ENCODE peak calls at places on chromosomes 5 and 9, in five cellular contexts. One of them, this sample, is unnamed.
A peak's percentile ranks its signal among the peaks of the same experiment; 100 is the strongest.

GRCh38 chr5:168291961-168292782 is 727 bp downstream of the WWC1 start:
- DNase-seq in mesenchymal stem cell: peak; percentile 25
- DNase-seq in endothelial cell of umbilical vein: no peak
- DNase-seq in H1: no peak
- DNase-seq in MM.1S: peak; percentile 50
- DNase-seq in this sample: peak; percentile 81

GRCh38 chr5:150131978-150132694 is 23.5 kb downstream of the PDGFRB start:
- DNase-seq in mesenchymal stem cell: no peak
- DNase-seq in endothelial cell of umbilical vein: no peak
- DNase-seq in H1: no peak
- DNase-seq in MM.1S: no peak
- DNase-seq in this sample: peak; percentile 37

GRCh38 chr5:1347571-1347970 is 2.7 kb upstream of the CLPTM1L start:
- DNase-seq in mesenchymal stem cell: no peak
- DNase-seq in endothelial cell of umbilical vein: no peak
- DNase-seq in H1: no peak
- DNase-seq in MM.1S: no peak
- DNase-seq in this sample: peak; percentile 45

GRCh38 chr5:93582677-93583524 is at the start of gene NR2F1:
- DNase-seq in mesenchymal stem cell: peak; percentile 100
- DNase-seq in endothelial cell of umbilical vein: peak; percentile 99
- DNase-seq in H1: peak; percentile 78
- DNase-seq in MM.1S: peak; percentile 31
- DNase-seq in this sample: peak; percentile 88

GRCh38 chr9:114893622-114894021 is 36.8 kb downstream of the TNFSF8 start:
- DNase-seq in mesenchymal stem cell: peak; percentile 58
- DNase-seq in endothelial cell of umbilical vein: peak; percentile 89
- DNase-seq in H1: no peak
- DNase-seq in MM.1S: no peak
- DNase-seq in this sample: no peak

GRCh38 chr5:132856011-132856410 is 10.3 kb downstream of the GDF9 start:
- DNase-seq in mesenchymal stem cell: no peak
- DNase-seq in endothelial cell of umbilical vein: no peak
- DNase-seq in H1: no peak
- DNase-seq in MM.1S: no peak
- DNase-seq in this sample: no peak

GRCh38 chr5:128202320-128202719 is 118.8 kb downstream of the SLC12A2 start:
- DNase-seq in mesenchymal stem cell: no peak
- DNase-seq in endothelial cell of umbilical vein: no peak
- DNase-seq in H1: no peak
- DNase-seq in MM.1S: no peak
- DNase-seq in this sample: no peak

GRCh38 chr9:36029765-36030528 is 6.8 kb upstream of the RECK start:
- DNase-seq in mesenchymal stem cell: peak; percentile 91
- DNase-seq in endothelial cell of umbilical vein: no peak
- DNase-seq in H1: no peak
- DNase-seq in MM.1S: peak; percentile 16
- DNase-seq in this sample: no peak

GRCh38 chr5:113166710-113167366 is 190.2 kb downstream of the DCP2 start:
- DNase-seq in mesenchymal stem cell: peak; percentile 90
- DNase-seq in endothelial cell of umbilical vein: peak; percentile 72
- DNase-seq in H1: no peak
- DNase-seq in MM.1S: no peak
- DNase-seq in this sample: no peak

GRCh38 chr5:136023935-136024645 is 4.7 kb upstream of the TGFBI start:
- DNase-seq in mesenchymal stem cell: peak; percentile 24
- DNase-seq in endothelial cell of umbilical vein: no peak
- DNase-seq in H1: no peak
- DNase-seq in MM.1S: no peak
- DNase-seq in this sample: no peak

DNA sequence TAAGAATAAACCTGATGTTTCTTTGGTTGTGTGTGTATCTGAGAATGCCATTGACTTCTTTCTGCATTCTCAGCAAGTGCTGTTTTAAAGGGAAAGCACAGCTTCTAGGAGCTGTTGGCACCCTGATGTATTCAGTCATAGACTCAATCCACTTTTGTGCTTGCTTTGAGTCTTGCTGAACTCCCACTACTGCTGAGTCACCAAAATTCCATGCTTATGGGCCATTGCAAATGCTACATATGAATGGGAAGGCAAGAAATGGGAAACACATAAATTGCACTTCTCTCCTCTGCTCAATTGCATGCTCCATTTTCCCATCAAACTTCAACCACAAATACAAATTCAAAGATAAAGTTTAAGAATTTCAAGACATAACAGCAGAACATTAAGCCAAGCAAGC is 9.8 kb upstream of the FTMT start:
- DNase-seq in mesenchymal stem cell: no peak
- DNase-seq in endothelial cell of umbilical vein: no peak
- DNase-seq in H1: no peak
- DNase-seq in MM.1S: no peak
- DNase-seq in this sample: no peak
- H3K4me3 ChIP-seq in mesenchymal stem cell: no peak overlapping the region
- H3K4me3 ChIP-seq in endothelial cell of umbilical vein: no peak overlapping the region
- H3K4me3 ChIP-seq in H1: no peak overlapping the region
- H3K4me3 ChIP-seq in MM.1S: no peak overlapping the region
- H3K4me3 ChIP-seq in this sample: no peak overlapping the region

GRCh38 chr5:154722097-154722496 is 33.1 kb upstream of the LARP1 start:
- DNase-seq in mesenchymal stem cell: no peak
- DNase-seq in endothelial cell of umbilical vein: no peak
- DNase-seq in H1: no peak
- DNase-seq in MM.1S: no peak
- DNase-seq in this sample: no peak
- H3K9ac ChIP-seq in mesenchymal stem cell: no peak overlapping the region
- H3K9ac ChIP-seq in endothelial cell of umbilical vein: no peak overlapping the region
- H3K9ac ChIP-seq in H1: no peak overlapping the region
- H3K9ac ChIP-seq in MM.1S: no peak overlapping the region
- H3K9ac ChIP-seq in this sample: no peak overlapping the region

GRCh38 chr9:111548623-111549022 is 23.6 kb downstream of the ZNF483 start:
- DNase-seq in mesenchymal stem cell: no peak
- DNase-seq in endothelial cell of umbilical vein: no peak
- DNase-seq in H1: no peak
- DNase-seq in MM.1S: no peak
- DNase-seq in this sample: no peak
- H3K9me3 ChIP-seq in mesenchymal stem cell: peaks cover 100% of the 10 kb centered on the region
- H3K9me3 ChIP-seq in endothelial cell of umbilical vein: peaks cover 6% of the 10 kb centered on the region
- H3K9me3 ChIP-seq in H1: peaks cover 63% of the 10 kb centered on the region
- H3K9me3 ChIP-seq in MM.1S: no peaks in the 10 kb centered on the region
- H3K9me3 ChIP-seq in this sample: peaks cover 76% of the 10 kb centered on the region

GRCh38 chr9:97711223-97711626 is 14.1 kb upstream of the XPA start:
- DNase-seq in mesenchymal stem cell: no peak
- DNase-seq in endothelial cell of umbilical vein: no peak
- DNase-seq in H1: no peak
- DNase-seq in MM.1S: no peak
- DNase-seq in this sample: no peak
- H3K4me3 ChIP-seq in mesenchymal stem cell: no peak overlapping the region
- H3K4me3 ChIP-seq in endothelial cell of umbilical vein: no peak overlapping the region
- H3K4me3 ChIP-seq in H1: peak overlapping the region; percentile 17
- H3K4me3 ChIP-seq in MM.1S: no peak overlapping the region
- H3K4me3 ChIP-seq in this sample: no peak overlapping the region

GRCh38 chr5:6705959-6706358 is 7.3 kb upstream of the TENT4A start:
- DNase-seq in mesenchymal stem cell: no peak
- DNase-seq in endothelial cell of umbilical vein: no peak
- DNase-seq in H1: no peak
- DNase-seq in MM.1S: no peak
- DNase-seq in this sample: no peak

GRCh38 chr5:6702633-6703032 is 10.6 kb upstream of the TENT4A start:
- DNase-seq in mesenchymal stem cell: no peak
- DNase-seq in endothelial cell of umbilical vein: no peak
- DNase-seq in H1: no peak
- DNase-seq in MM.1S: no peak
- DNase-seq in this sample: no peak

GRCh38 chr5:6704361-6704851 is 8.8 kb upstream of the TENT4A start:
- DNase-seq in mesenchymal stem cell: peak; percentile 93
- DNase-seq in endothelial cell of umbilical vein: peak; percentile 14
- DNase-seq in H1: no peak
- DNase-seq in MM.1S: no peak
- DNase-seq in this sample: peak; percentile 76

GRCh38 chr5:6705088-6705487 is 8.1 kb upstream of the TENT4A start:
- DNase-seq in mesenchymal stem cell: peak; percentile 29
- DNase-seq in endothelial cell of umbilical vein: no peak
- DNase-seq in H1: no peak
- DNase-seq in MM.1S: no peak
- DNase-seq in this sample: no peak

GRCh38 chr5:6703791-6704190 is 9.4 kb upstream of the TENT4A start:
- DNase-seq in mesenchymal stem cell: peak; percentile 88
- DNase-seq in endothelial cell of umbilical vein: no peak
- DNase-seq in H1: no peak
- DNase-seq in MM.1S: no peak
- DNase-seq in this sample: no peak
- H3K9ac ChIP-seq in mesenchymal stem cell: peak overlapping the region; percentile 60
- H3K9ac ChIP-seq in endothelial cell of umbilical vein: no peak overlapping the region
- H3K9ac ChIP-seq in H1: no peak overlapping the region
- H3K9ac ChIP-seq in MM.1S: no peak overlapping the region
- H3K9ac ChIP-seq in this sample: no peak overlapping the region